ENCODE peak calls at places on chromosomes 1 and 21, in eight cellular contexts. F, Z, T, B, N, O, W and E are unnamed samples.

GRCh38 chr1:166039805-166040204 is 127.0 kb downstream of the FAM78B start:
- DNase-seq in N (no peak), Z (no peak), F (no peak), W (no peak), O (no peak), B (no peak), T (no peak), E (no peak)

GRCh38 chr21:44052830-44053226 is 40.7 kb downstream of the TRAPPC10 start:
- DNase-seq in O (no peak), W (no peak), B (no peak), N (no peak), F (no peak), T (no peak), Z (no peak), E (no peak)

GRCh38 chr1:163144418-163144817 is 58.3 kb downstream of the RGS5 start:
- DNase-seq in B (no peak), W (no peak), N (no peak), T (no peak), Z (no peak), O (no peak), F (no peak), E (no peak)

GRCh38 chr1:17553970-17554369 is 14.5 kb downstream of the ARHGEF10L start:
- DNase-seq in F (no peak), T (peak; percentile 65), O (no peak), B (no peak), N (peak; percentile 55), W (no peak), Z (peak; percentile 97), E (no peak)

GRCh38 chr21:28334407-28334806 is 658.3 kb downstream of the LTN1 start:
- DNase-seq in N (no peak), O (no peak), B (no peak), Z (peak; percentile 74), F (no peak), W (peak; percentile 82), T (no peak), E (no peak)

GRCh38 chr1:162502928-162503327 is 5.3 kb downstream of the UHMK1 start:
- DNase-seq in O (no peak), F (no peak), T (no peak), W (no peak), Z (peak; percentile 81), N (no peak), B (no peak), E (no peak)

GRCh38 chr1:214377485-214377884 is 96.5 kb downstream of the SMYD2 start:
- DNase-seq in O (no peak), T (no peak), W (no peak), Z (no peak), B (no peak), F (no peak), N (no peak), E (no peak)

GRCh38 chr1:151716405-151716762 is 219 bp downstream of the CELF3 start:
- DNase-seq in F (no peak), O (no peak), B (no peak), N (no peak), Z (no peak), T (no peak), W (no peak), E (no peak)

GRCh38 chr21:33780631-33781030 is 135.0 kb downstream of the ATP5PO start:
- DNase-seq in O (no peak), B (no peak), T (no peak), W (no peak), F (no peak), N (no peak), Z (no peak), E (no peak)

GRCh38 chr1:159869173-159869572 is 6.7 kb upstream of the VSIG8 start:
- DNase-seq in B (no peak), Z (peak; percentile 84), F (no peak), O (no peak), N (no peak), T (peak; percentile 68), W (no peak), E (peak; percentile 95)

GRCh38 chr1:44730741-44731512 is at the start of gene RNU5D-1:
- DNase-seq in Z (peak; percentile 97), B (peak; percentile 89), N (peak; percentile 97), F (peak; percentile 94), W (peak; percentile 98), T (peak; percentile 98), O (peak; percentile 98), E (peak; percentile 96)
- H3K4me3 ChIP-seq in Z (no peak within 1 kb of the TSS), B (peak within 1 kb of the TSS; percentile 23), N (no peak within 1 kb of the TSS), F (no peak within 1 kb of the TSS), W (peak within 1 kb of the TSS; percentile 46), T (no peak within 1 kb of the TSS), O (no peak within 1 kb of the TSS), E (peak within 1 kb of the TSS; percentile 51)

GRCh38 chr1:167797005-167797404 is 75.2 kb downstream of the MPZL1 start:
- DNase-seq in B (no peak), N (peak; percentile 73), Z (peak; percentile 95), F (peak; percentile 46), O (peak; percentile 84), W (peak; percentile 21), T (no peak), E (no peak)

GRCh38 chr1:167790117-167790516 is 68.3 kb downstream of the MPZL1 start:
- DNase-seq in N (no peak), W (no peak), F (no peak), T (no peak), B (no peak), Z (peak; percentile 78), O (no peak), E (no peak)

GRCh38 chr1:167795810-167796740 is 74.3 kb downstream of the MPZL1 start:
- DNase-seq in B (no peak), N (no peak), O (peak; percentile 56), Z (peak; percentile 93), T (no peak), W (no peak), F (no peak), E (no peak)

GRCh38 chr1:167791281-167792209 is 69.8 kb downstream of the MPZL1 start:
- DNase-seq in T (no peak), W (no peak), Z (no peak), B (no peak), N (peak; percentile 28), O (peak; percentile 23), F (peak; percentile 56), E (no peak)

GRCh38 chr1:167794043-167794442 is 72.3 kb downstream of the MPZL1 start:
- DNase-seq in T (no peak), F (no peak), B (no peak), W (no peak), O (no peak), N (no peak), Z (peak; percentile 57), E (no peak)
- TF ChIP-seq EZH2phosphoT487 in T (no peak), F (no peak), B (no peak), W (no peak), O (no peak), N (no peak), Z (no peak), E (no peak)

DNA sequence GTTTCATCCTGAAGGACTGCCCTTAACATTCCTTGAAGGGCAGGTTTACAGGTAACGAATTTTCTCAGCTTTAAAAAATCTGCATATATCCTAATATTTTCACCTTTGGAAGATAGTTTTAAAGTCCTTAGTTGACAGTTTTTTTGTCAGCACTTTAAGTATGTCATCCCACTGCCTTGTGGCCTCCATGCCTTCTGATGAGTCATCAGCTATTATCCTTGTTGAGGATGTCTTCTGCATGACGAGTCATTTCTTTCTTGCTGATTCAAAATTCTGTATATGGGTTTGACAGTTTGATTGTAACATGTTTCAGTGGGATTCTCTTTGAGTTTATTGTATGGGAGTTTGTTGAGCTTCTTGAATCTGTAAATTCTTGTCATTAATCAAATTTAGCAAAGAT is 500.6 kb downstream of the DISC1 start:
- DNase-seq in N (peak; percentile 20), W (no peak), B (no peak), F (no peak), T (peak; percentile 29), Z (peak; percentile 94), O (no peak), E (no peak)
- H3K4me3 ChIP-seq in N (no peak overlapping the region), W (no peak overlapping the region), B (no peak overlapping the region), F (no peak overlapping the region), T (no peak overlapping the region), Z (no peak overlapping the region), O (peak overlapping the region; percentile 56), E (no peak overlapping the region)

GRCh38 chr1:15439325-15439724 is 1.1 kb downstream of the CTRC start:
- DNase-seq in B (no peak), N (no peak), O (no peak), T (no peak), W (no peak), Z (no peak), F (no peak), E (no peak)

GRCh38 chr1:15433471-15433870 is 4.8 kb upstream of the CTRC start:
- DNase-seq in Z (no peak), W (no peak), O (no peak), B (peak; percentile 16), F (no peak), N (no peak), T (no peak), E (no peak)

GRCh38 chr1:15436881-15437449 is 1.3 kb upstream of the CTRC start:
- DNase-seq in N (no peak), B (no peak), W (no peak), F (no peak), T (no peak), O (no peak), Z (no peak), E (no peak)

GRCh38 chr1:15432327-15432726 is 5.9 kb upstream of the CTRC start:
- DNase-seq in F (no peak), N (peak; percentile 54), T (no peak), B (peak; percentile 12), O (peak; percentile 38), Z (no peak), W (no peak), E (no peak)

GRCh38 chr1:15435239-15436077 is 2.8 kb upstream of the CTRC start:
- DNase-seq in O (no peak), T (no peak), Z (no peak), N (no peak), B (no peak), F (no peak), W (no peak), E (no peak)
- TF ChIP-seq EZH2phosphoT487 in O (no peak), T (no peak), Z (no peak), N (no peak), B (no peak), F (no peak), W (no peak), E (no peak)